ENCODE peak calls at places on chromosomes 6 and 20, in six cellular contexts. Z is stimulated activated naive CD8-positive, alpha-beta T cell treated with anti-CD3 and anti-CD28 coated beads, Interleukin-15, Interleukin-2, amounts not matched to agents 100 U/mL and 50 U/mL, for 24 hours; L is lung; C is dorsolateral prefrontal cortex; O is iris pigment epithelial cell; F is RPMI7951. I is an unnamed sample.

GRCh38 chr6:27553123-27553904 is 80.4 kb upstream of the ZNF184 start:
- DNase-seq in Z (peak), L (no peak), C (no peak), O (peak), F (peak), I (peak)

GRCh38 chr6:82525775-82526515 is 162.3 kb downstream of the TPBG start:
- DNase-seq in Z (no peak), L (no peak), C (no peak), O (no peak), F (no peak), I (no peak)

GRCh38 chr6:124683507-124683906 is 278.7 kb upstream of the RNF217 start:
- DNase-seq in Z (no peak), L (no peak), C (peak), O (no peak), F (no peak), I (no peak)

GRCh38 chr20:63501818-63502670 is 3.2 kb upstream of the EEF1A2 start:
- DNase-seq in Z (no peak), L (no peak), C (peak), O (no peak), F (no peak), I (no peak)

GRCh38 chr20:1862665-1863059 is 32.5 kb upstream of the SIRPA start:
- DNase-seq in Z (no peak), L (no peak), C (no peak), O (no peak), F (no peak), I (no peak)

GRCh38 chr6:67131827-67132226 is 1424.8 kb upstream of the EYS start:
- DNase-seq in Z (no peak), L (no peak), C (peak), O (peak), F (no peak), I (no peak)

GRCh38 chr20:14955396-14955795 is 618.0 kb upstream of the FLRT3 start:
- DNase-seq in Z (no peak), L (no peak), C (no peak), O (no peak), F (no peak), I (no peak)

GRCh38 chr6:32627831-32628230 is 9.4 kb upstream of the HLA-DQA1 start:
- DNase-seq in Z (peak), L (no peak), C (no peak), O (peak), F (no peak), I (peak)

GRCh38 chr20:56501116-56501515 is 23.4 kb upstream of the FAM209A start:
- DNase-seq in Z (no peak), L (no peak), C (no peak), O (no peak), F (no peak), I (no peak)

GRCh38 chr20:37343212-37343993 is 2.5 kb upstream of the SRC start:
- DNase-seq in Z (no peak), L (peak), C (no peak), O (no peak), F (peak), I (peak)

GRCh38 chr6:105890521-105891244 is 195.5 kb upstream of the PRDM1 start:
- DNase-seq in Z (no peak), L (no peak), C (no peak), O (no peak), F (peak), I (no peak)

GRCh38 chr6:15088904-15089568 is 156.8 kb upstream of the JARID2 start:
- DNase-seq in Z (no peak), L (no peak), C (no peak), O (no peak), F (no peak), I (no peak)

GRCh38 chr20:34863421-34863965 is 9.2 kb downstream of the GGT7 start:
- DNase-seq in Z (no peak), L (no peak), C (no peak), O (no peak), F (no peak), I (no peak)

GRCh38 chr6:5180636-5181035 is 80.1 kb downstream of the LYRM4 start:
- DNase-seq in Z (no peak), L (no peak), C (no peak), O (no peak), F (no peak), I (no peak)

GRCh38 chr6:109455161-109455501 is 441 bp downstream of the MICAL1 start:
- DNase-seq in Z (peak), L (no peak), C (no peak), O (no peak), F (no peak), I (peak)

GRCh38 chr20:18926972-18927371 is 113.4 kb downstream of the SCP2D1 start:
- DNase-seq in Z (no peak), L (no peak), C (no peak), O (no peak), F (peak), I (no peak)